ENCODE peak calls at places on chromosomes 7 and 10, in eight cellular contexts. K is adrenal gland; S is colonic mucosa; G is DMS153; Q is astrocyte of the cerebellum; E is HCT116; U is AG10803; N is activated CD4-positive, alpha-beta T cell treated with anti-CD3 and anti-CD28 coated beads for 4 hours. H is an unnamed sample.

GRCh38 chr10:88932539-88933256 is 19.9 kb downstream of the ACTA2 start:
- DNase-seq in K (peak), S (peak), G (peak), Q (peak), E (peak), U (peak), N (peak), H (peak)

GRCh38 chr10:112335104-112335840 is 38.6 kb upstream of the ACSL5 start:
- DNase-seq in K (no peak), S (peak), G (no peak), Q (no peak), E (no peak), U (peak), N (no peak), H (no peak)

GRCh38 chr7:51278797-51279196 is 37.8 kb downstream of the COBL start:
- DNase-seq in K (no peak), S (no peak), G (peak), Q (no peak), E (no peak), U (no peak), N (no peak), H (no peak)

GRCh38 chr7:50656141-50656895 is 91.1 kb upstream of the DDC start:
- DNase-seq in K (peak), S (no peak), G (no peak), Q (no peak), E (no peak), U (no peak), N (no peak), H (peak)

GRCh38 chr10:69466689-69467088 is 15.4 kb downstream of the TSPAN15 start:
- DNase-seq in K (no peak), S (no peak), G (no peak), Q (no peak), E (no peak), U (no peak), N (no peak), H (no peak)

GRCh38 chr7:157013101-157013500 is 2.6 kb upstream of the MNX1 start:
- DNase-seq in K (no peak), S (no peak), G (no peak), Q (no peak), E (no peak), U (no peak), N (no peak), H (peak)

GRCh38 chr10:70672165-70672992 is at the start of gene ADAMTS14:
- DNase-seq in K (peak), S (no peak), G (no peak), Q (no peak), E (peak), U (peak), N (no peak), H (peak)

GRCh38 chr10:126122856-126123255 is 226.5 kb downstream of the FANK1 start:
- DNase-seq in K (no peak), S (no peak), G (no peak), Q (no peak), E (no peak), U (peak), N (no peak), H (no peak)

GRCh38 chr7:86760236-86760635 is 116.5 kb downstream of the GRM3 start:
- DNase-seq in K (no peak), S (no peak), G (no peak), Q (no peak), E (no peak), U (no peak), N (no peak), H (no peak)

GRCh38 chr7:96701258-96701657 is 8.4 kb downstream of the SEM1 start:
- DNase-seq in K (no peak), S (no peak), G (no peak), Q (no peak), E (no peak), U (no peak), N (no peak), H (no peak)

GRCh38 chr10:29239569-29240472 is 49.0 kb upstream of the LYZL1 start:
- DNase-seq in K (peak), S (no peak), G (no peak), Q (no peak), E (peak), U (peak), N (no peak), H (peak)

GRCh38 chr7:4659551-4660286 is 22.4 kb upstream of the FOXK1 start:
- DNase-seq in K (no peak), S (no peak), G (no peak), Q (no peak), E (peak), U (no peak), N (no peak), H (peak)